ENCODE peak calls at places on chromosome 2, in four cellular contexts. One of them, this sample, is unnamed. For H3K4me1, the result is how much of the 10 kb centered on the place peaks cover.

GRCh38 chr2:236112466-236112865 is 55.7 kb downstream of the GBX2 start:
- DNase-seq in psoas muscle: no peak
- DNase-seq in tibial nerve: no peak
- DNase-seq in thoracic aorta: no peak
- DNase-seq in this sample: no peak

GRCh38 chr2:56448999-56449431 is 265.2 kb downstream of the CCDC85A start:
- DNase-seq in psoas muscle: no peak
- DNase-seq in tibial nerve: no peak
- DNase-seq in thoracic aorta: no peak
- DNase-seq in this sample: no peak

GRCh38 chr2:127218843-127219715 is 1.0 kb downstream of the CYP27C1 start:
- DNase-seq in psoas muscle: no peak
- DNase-seq in tibial nerve: no peak
- DNase-seq in thoracic aorta: no peak
- DNase-seq in this sample: no peak

GRCh38 chr2:3105814-3106569 is 271.6 kb downstream of the EIPR1 start:
- DNase-seq in psoas muscle: no peak
- DNase-seq in tibial nerve: no peak
- DNase-seq in thoracic aorta: no peak
- DNase-seq in this sample: no peak

GRCh38 chr2:169162613-169163012 is 93.2 kb downstream of the DHRS9 start:
- DNase-seq in psoas muscle: no peak
- DNase-seq in tibial nerve: no peak
- DNase-seq in thoracic aorta: no peak
- DNase-seq in this sample: no peak

GRCh38 chr2:182821172-182821571 is 45.3 kb downstream of the FRZB start:
- DNase-seq in psoas muscle: no peak
- DNase-seq in tibial nerve: no peak
- DNase-seq in thoracic aorta: no peak
- DNase-seq in this sample: no peak

GRCh38 chr2:173982918-173983317 is 17.7 kb upstream of the SP3 start:
- DNase-seq in psoas muscle: no peak
- DNase-seq in tibial nerve: no peak
- DNase-seq in thoracic aorta: no peak
- DNase-seq in this sample: no peak

GRCh38 chr2:54524236-54524991 is 68.3 kb downstream of the SPTBN1 start:
- DNase-seq in psoas muscle: no peak
- DNase-seq in tibial nerve: no peak
- DNase-seq in thoracic aorta: no peak
- DNase-seq in this sample: peak

GRCh38 chr2:10258726-10259125 is 44.0 kb upstream of the HPCAL1 start:
- DNase-seq in psoas muscle: no peak
- DNase-seq in tibial nerve: no peak
- DNase-seq in thoracic aorta: no peak
- DNase-seq in this sample: no peak

GRCh38 chr2:220076734-220077133 is 449.3 kb downstream of the SLC4A3 start:
- DNase-seq in psoas muscle: no peak
- DNase-seq in tibial nerve: peak
- DNase-seq in thoracic aorta: peak
- DNase-seq in this sample: no peak

GRCh38 chr2:198657520-198658121 is 800.1 kb downstream of the SATB2 start:
- DNase-seq in psoas muscle: no peak
- DNase-seq in tibial nerve: no peak
- DNase-seq in thoracic aorta: no peak
- DNase-seq in this sample: no peak

GRCh38 chr2:216131175-216131926 is 22.2 kb downstream of the XRCC5 start:
- DNase-seq in psoas muscle: no peak
- DNase-seq in tibial nerve: no peak
- DNase-seq in thoracic aorta: no peak
- DNase-seq in this sample: no peak

GRCh38 chr2:216132585-216132984 is 23.4 kb downstream of the XRCC5 start:
- DNase-seq in psoas muscle: no peak
- DNase-seq in tibial nerve: no peak
- DNase-seq in thoracic aorta: no peak
- DNase-seq in this sample: no peak

GRCh38 chr2:216130346-216130951 is 21.3 kb downstream of the XRCC5 start:
- DNase-seq in psoas muscle: no peak
- DNase-seq in tibial nerve: no peak
- DNase-seq in thoracic aorta: no peak
- DNase-seq in this sample: no peak

GRCh38 chr2:216121255-216121654 is 12.1 kb downstream of the XRCC5 start:
- DNase-seq in psoas muscle: no peak
- DNase-seq in tibial nerve: no peak
- DNase-seq in thoracic aorta: no peak
- DNase-seq in this sample: no peak

DNA sequence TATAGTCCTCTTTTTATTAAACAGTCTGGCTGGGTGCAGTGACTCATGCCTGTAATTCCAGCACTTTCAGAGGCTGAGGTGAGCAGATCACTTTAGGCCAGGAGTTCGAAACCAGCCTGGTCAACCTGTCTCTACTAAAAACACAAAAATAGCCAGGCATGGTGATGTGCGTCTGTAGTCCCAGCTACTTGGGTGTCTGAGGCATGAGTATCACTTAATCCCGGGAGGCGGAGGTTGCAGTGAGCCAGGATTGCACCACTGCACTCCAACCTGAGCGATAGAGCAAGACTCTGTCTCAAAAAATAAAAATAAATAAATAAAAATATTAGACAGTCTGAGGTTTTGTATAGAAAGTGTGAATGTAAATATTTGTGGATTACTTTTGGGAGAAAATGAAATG is 17.8 kb downstream of the XRCC5 start:
- DNase-seq in psoas muscle: no peak
- DNase-seq in tibial nerve: no peak
- DNase-seq in thoracic aorta: no peak
- DNase-seq in this sample: no peak
- H3K4me1 ChIP-seq in psoas muscle: under half
- H3K4me1 ChIP-seq in tibial nerve: under half
- H3K4me1 ChIP-seq in thoracic aorta: under half
- H3K4me1 ChIP-seq in this sample: under half

GRCh38 chr2:47076586-47077441 is 78.3 kb downstream of the STPG4 start:
- DNase-seq in psoas muscle: peak
- DNase-seq in tibial nerve: no peak
- DNase-seq in thoracic aorta: peak
- DNase-seq in this sample: peak

GRCh38 chr2:47077442-47078117 is 77.5 kb downstream of the STPG4 start:
- DNase-seq in psoas muscle: no peak
- DNase-seq in tibial nerve: no peak
- DNase-seq in thoracic aorta: no peak
- DNase-seq in this sample: no peak

GRCh38 chr2:47075361-47076125 is 79.6 kb downstream of the STPG4 start:
- DNase-seq in psoas muscle: no peak
- DNase-seq in tibial nerve: no peak
- DNase-seq in thoracic aorta: no peak
- DNase-seq in this sample: no peak

GRCh38 chr2:47074691-47075090 is 80.4 kb downstream of the STPG4 start:
- DNase-seq in psoas muscle: no peak
- DNase-seq in tibial nerve: no peak
- DNase-seq in thoracic aorta: no peak
- DNase-seq in this sample: no peak

GRCh38 chr2:47076126-47076506 is 79.0 kb downstream of the STPG4 start:
- DNase-seq in psoas muscle: no peak
- DNase-seq in tibial nerve: no peak
- DNase-seq in thoracic aorta: no peak
- DNase-seq in this sample: no peak
- H3K27ac ChIP-seq in psoas muscle: no peak
- H3K27ac ChIP-seq in tibial nerve: peak
- H3K27ac ChIP-seq in thoracic aorta: peak
- H3K27ac ChIP-seq in this sample: peak

DNA sequence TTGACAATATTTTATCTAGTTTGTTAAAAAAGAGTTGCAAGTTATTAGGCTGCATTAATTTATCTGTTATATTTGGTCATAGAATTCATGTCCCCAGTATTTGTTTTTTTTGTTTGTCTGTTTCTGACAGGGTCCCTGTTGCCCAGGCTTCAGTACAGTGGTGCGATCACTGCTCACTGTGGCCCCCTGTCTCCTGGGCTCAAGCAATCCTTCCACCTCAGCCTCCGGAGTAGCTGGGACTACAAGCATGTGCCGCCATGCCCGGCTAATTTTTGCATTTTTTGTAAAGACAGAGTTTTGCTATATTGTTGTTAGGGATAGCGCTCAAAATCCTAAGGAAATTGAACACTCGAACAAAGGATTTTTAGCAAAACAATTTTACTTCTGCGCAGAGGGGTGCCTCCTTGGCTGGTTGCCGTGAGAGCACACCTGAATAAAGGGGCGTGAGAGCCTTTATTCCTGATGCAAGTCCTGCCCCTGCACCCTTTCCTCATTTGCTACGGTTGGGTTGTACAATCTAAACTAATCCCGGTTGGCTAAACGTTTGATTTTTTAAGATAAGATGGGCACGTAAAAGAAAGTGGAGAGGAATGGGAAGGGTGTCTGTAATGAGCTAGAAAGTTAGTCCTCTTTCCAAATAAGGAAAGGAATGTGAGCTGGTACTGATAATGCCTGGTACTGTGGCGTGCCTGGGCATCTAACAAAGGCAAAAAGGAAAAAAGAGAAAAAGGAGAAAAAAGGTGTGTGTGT is 65.5 kb downstream of the COMMD1 start:
- DNase-seq in psoas muscle: no peak
- DNase-seq in tibial nerve: no peak
- DNase-seq in thoracic aorta: no peak
- DNase-seq in this sample: no peak
- H3K4me3 ChIP-seq in psoas muscle: no peak
- H3K4me3 ChIP-seq in tibial nerve: no peak
- H3K4me3 ChIP-seq in thoracic aorta: peak
- H3K4me3 ChIP-seq in this sample: no peak

GRCh38 chr2:114609203-114609602 is 166.8 kb downstream of the DPP10 start:
- DNase-seq in psoas muscle: no peak
- DNase-seq in tibial nerve: no peak
- DNase-seq in thoracic aorta: no peak
- DNase-seq in this sample: no peak
- H3K4me1 ChIP-seq in psoas muscle: under half
- H3K4me1 ChIP-seq in tibial nerve: under half
- H3K4me1 ChIP-seq in thoracic aorta: under half
- H3K4me1 ChIP-seq in this sample: under half

GRCh38 chr2:23381084-23381483 is 3.9 kb upstream of the KLHL29 start:
- DNase-seq in psoas muscle: peak
- DNase-seq in tibial nerve: no peak
- DNase-seq in thoracic aorta: peak
- DNase-seq in this sample: peak

GRCh38 chr2:23381498-23381897 is 3.5 kb upstream of the KLHL29 start:
- DNase-seq in psoas muscle: no peak
- DNase-seq in tibial nerve: no peak
- DNase-seq in thoracic aorta: no peak
- DNase-seq in this sample: no peak

GRCh38 chr2:23379220-23379695 is 5.7 kb upstream of the KLHL29 start:
- DNase-seq in psoas muscle: no peak
- DNase-seq in tibial nerve: no peak
- DNase-seq in thoracic aorta: no peak
- DNase-seq in this sample: no peak

GRCh38 chr2:23378496-23378895 is 6.5 kb upstream of the KLHL29 start:
- DNase-seq in psoas muscle: no peak
- DNase-seq in tibial nerve: no peak
- DNase-seq in thoracic aorta: no peak
- DNase-seq in this sample: no peak

DNA sequence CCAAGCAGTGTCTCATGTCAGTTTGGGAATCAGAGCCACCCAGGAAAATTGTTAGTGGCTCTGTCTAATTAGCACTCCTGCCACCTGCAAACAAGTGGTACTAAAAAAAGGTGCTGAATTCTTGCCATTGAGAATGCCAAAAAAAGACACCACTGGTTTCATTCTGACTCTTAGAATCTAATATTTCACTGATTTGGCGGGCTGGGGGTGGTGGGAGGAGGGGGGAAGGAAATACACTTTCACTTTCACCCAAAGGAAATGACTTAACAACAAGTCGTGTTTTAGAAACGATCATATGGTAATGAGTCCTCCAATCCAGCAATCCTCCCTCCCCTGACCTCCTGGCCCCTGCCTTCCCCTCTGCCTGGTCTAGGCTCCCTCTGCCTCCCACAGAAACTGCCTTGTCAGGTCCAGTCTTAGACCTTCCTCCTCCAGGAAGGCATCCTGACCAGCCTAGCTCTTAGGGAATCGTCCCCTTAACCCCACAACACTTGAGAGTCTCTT is 4.4 kb upstream of the KLHL29 start:
- DNase-seq in psoas muscle: no peak
- DNase-seq in tibial nerve: no peak
- DNase-seq in thoracic aorta: no peak
- DNase-seq in this sample: no peak
- H3K27ac ChIP-seq in psoas muscle: peak
- H3K27ac ChIP-seq in tibial nerve: peak
- H3K27ac ChIP-seq in thoracic aorta: no peak
- H3K27ac ChIP-seq in this sample: peak

GRCh38 chr2:44942304-44943030 is 965 bp downstream of the SIX3 start:
- DNase-seq in psoas muscle: no peak
- DNase-seq in tibial nerve: no peak
- DNase-seq in thoracic aorta: no peak
- DNase-seq in this sample: no peak
- H3K4me3 ChIP-seq in psoas muscle: peak
- H3K4me3 ChIP-seq in tibial nerve: peak
- H3K4me3 ChIP-seq in thoracic aorta: peak
- H3K4me3 ChIP-seq in this sample: peak

GRCh38 chr2:109213646-109214417 is 84.8 kb downstream of the SH3RF3 start:
- DNase-seq in psoas muscle: peak
- DNase-seq in tibial nerve: no peak
- DNase-seq in thoracic aorta: no peak
- DNase-seq in this sample: peak
- H3K4me1 ChIP-seq in psoas muscle: half or more
- H3K4me1 ChIP-seq in tibial nerve: under half
- H3K4me1 ChIP-seq in thoracic aorta: under half
- H3K4me1 ChIP-seq in this sample: half or more

GRCh38 chr2:18311413-18311812 is 249.0 kb downstream of the RDH14 start:
- DNase-seq in psoas muscle: no peak
- DNase-seq in tibial nerve: no peak
- DNase-seq in thoracic aorta: no peak
- DNase-seq in this sample: peak
- H3K27ac ChIP-seq in psoas muscle: no peak
- H3K27ac ChIP-seq in tibial nerve: no peak
- H3K27ac ChIP-seq in thoracic aorta: peak
- H3K27ac ChIP-seq in this sample: peak

GRCh38 chr2:61534926-61535325 is 3.2 kb downstream of the XPO1 start:
- DNase-seq in psoas muscle: no peak
- DNase-seq in tibial nerve: no peak
- DNase-seq in thoracic aorta: no peak
- DNase-seq in this sample: no peak

GRCh38 chr2:61536723-61537581 is 1.2 kb downstream of the XPO1 start:
- DNase-seq in psoas muscle: peak
- DNase-seq in tibial nerve: peak
- DNase-seq in thoracic aorta: peak
- DNase-seq in this sample: peak

GRCh38 chr2:61536086-61536722 is 2.0 kb downstream of the XPO1 start:
- DNase-seq in psoas muscle: no peak
- DNase-seq in tibial nerve: no peak
- DNase-seq in thoracic aorta: no peak
- DNase-seq in this sample: no peak

GRCh38 chr2:61537590-61538178 is 472 bp downstream of the XPO1 start:
- DNase-seq in psoas muscle: no peak
- DNase-seq in tibial nerve: peak
- DNase-seq in thoracic aorta: peak
- DNase-seq in this sample: peak

DNA sequence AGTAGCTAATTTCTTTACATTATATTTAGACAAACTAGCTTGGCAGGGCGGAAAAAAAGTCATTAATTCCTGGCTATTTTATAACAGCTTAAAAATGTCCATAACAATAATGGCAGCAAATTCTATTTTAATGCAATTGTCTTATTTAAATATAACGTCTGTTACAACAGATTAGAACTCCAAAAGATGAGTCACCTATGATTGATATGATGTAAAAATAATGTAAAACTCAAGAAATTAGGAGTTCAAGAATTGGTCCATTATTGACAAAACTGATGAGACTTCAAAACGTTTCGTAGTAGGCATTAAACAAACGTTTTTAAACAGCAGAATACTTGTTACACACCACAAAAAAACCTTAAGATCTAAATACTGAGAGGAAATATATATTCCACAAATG is 2.7 kb downstream of the XPO1 start:
- DNase-seq in psoas muscle: no peak
- DNase-seq in tibial nerve: no peak
- DNase-seq in thoracic aorta: no peak
- DNase-seq in this sample: no peak
- H3K4me3 ChIP-seq in psoas muscle: peak
- H3K4me3 ChIP-seq in tibial nerve: peak
- H3K4me3 ChIP-seq in thoracic aorta: peak
- H3K4me3 ChIP-seq in this sample: peak